ENCODE peak calls at places on chromosomes 7 and 10, in five cellular contexts. One of them, this sample, is unnamed.

GRCh38 chr10:72564596-72564995 is 61.3 kb downstream of the MICU1 start:
- DNase-seq in Right ventricle myocardium superior: no peak
- DNase-seq in hypothalamus: no peak
- DNase-seq in stimulated activated CD4-positive, alpha-beta T cell treated with anti-CD3 and anti-CD28 coated beads, Interleukin-1b, Interleukin-23, amount 100 ng/mL, for 1 hour: no peak
- DNase-seq in naive thymus-derived CD4-positive, alpha-beta T cell: no peak
- DNase-seq in this sample: no peak

GRCh38 chr10:47350671-47351640 is 2.8 kb downstream of the RBP3 start:
- DNase-seq in Right ventricle myocardium superior: no peak
- DNase-seq in hypothalamus: no peak
- DNase-seq in stimulated activated CD4-positive, alpha-beta T cell treated with anti-CD3 and anti-CD28 coated beads, Interleukin-1b, Interleukin-23, amount 100 ng/mL, for 1 hour: no peak
- DNase-seq in naive thymus-derived CD4-positive, alpha-beta T cell: no peak
- DNase-seq in this sample: no peak

GRCh38 chr10:62108768-62109430 is 159.7 kb downstream of the RTKN2 start:
- DNase-seq in Right ventricle myocardium superior: no peak
- DNase-seq in hypothalamus: no peak
- DNase-seq in stimulated activated CD4-positive, alpha-beta T cell treated with anti-CD3 and anti-CD28 coated beads, Interleukin-1b, Interleukin-23, amount 100 ng/mL, for 1 hour: no peak
- DNase-seq in naive thymus-derived CD4-positive, alpha-beta T cell: no peak
- DNase-seq in this sample: no peak

GRCh38 chr7:4271716-4272015 is 410.4 kb upstream of the FOXK1 start:
- DNase-seq in Right ventricle myocardium superior: no peak
- DNase-seq in hypothalamus: no peak
- DNase-seq in stimulated activated CD4-positive, alpha-beta T cell treated with anti-CD3 and anti-CD28 coated beads, Interleukin-1b, Interleukin-23, amount 100 ng/mL, for 1 hour: no peak
- DNase-seq in naive thymus-derived CD4-positive, alpha-beta T cell: no peak
- DNase-seq in this sample: no peak

GRCh38 chr10:102669206-102670064 is 25.2 kb downstream of the TRIM8 start:
- DNase-seq in Right ventricle myocardium superior: peak; percentile 75
- DNase-seq in hypothalamus: no peak
- DNase-seq in stimulated activated CD4-positive, alpha-beta T cell treated with anti-CD3 and anti-CD28 coated beads, Interleukin-1b, Interleukin-23, amount 100 ng/mL, for 1 hour: no peak
- DNase-seq in naive thymus-derived CD4-positive, alpha-beta T cell: no peak
- DNase-seq in this sample: peak; percentile 46

GRCh38 chr7:151311294-151311864 is 30.2 kb upstream of the NUB1 start:
- DNase-seq in Right ventricle myocardium superior: no peak
- DNase-seq in hypothalamus: no peak
- DNase-seq in stimulated activated CD4-positive, alpha-beta T cell treated with anti-CD3 and anti-CD28 coated beads, Interleukin-1b, Interleukin-23, amount 100 ng/mL, for 1 hour: no peak
- DNase-seq in naive thymus-derived CD4-positive, alpha-beta T cell: no peak
- DNase-seq in this sample: no peak

GRCh38 chr7:65983965-65984654 is 2.1 kb upstream of the GUSB start:
- DNase-seq in Right ventricle myocardium superior: no peak
- DNase-seq in hypothalamus: no peak
- DNase-seq in stimulated activated CD4-positive, alpha-beta T cell treated with anti-CD3 and anti-CD28 coated beads, Interleukin-1b, Interleukin-23, amount 100 ng/mL, for 1 hour: no peak
- DNase-seq in naive thymus-derived CD4-positive, alpha-beta T cell: no peak
- DNase-seq in this sample: no peak

GRCh38 chr10:79390551-79391229 is 43.4 kb downstream of the PPIF start:
- DNase-seq in Right ventricle myocardium superior: no peak
- DNase-seq in hypothalamus: no peak
- DNase-seq in stimulated activated CD4-positive, alpha-beta T cell treated with anti-CD3 and anti-CD28 coated beads, Interleukin-1b, Interleukin-23, amount 100 ng/mL, for 1 hour: no peak
- DNase-seq in naive thymus-derived CD4-positive, alpha-beta T cell: no peak
- DNase-seq in this sample: no peak

GRCh38 chr10:117186832-117187615 is 10.3 kb upstream of the KCNK18 start:
- DNase-seq in Right ventricle myocardium superior: no peak
- DNase-seq in hypothalamus: no peak
- DNase-seq in stimulated activated CD4-positive, alpha-beta T cell treated with anti-CD3 and anti-CD28 coated beads, Interleukin-1b, Interleukin-23, amount 100 ng/mL, for 1 hour: no peak
- DNase-seq in naive thymus-derived CD4-positive, alpha-beta T cell: no peak
- DNase-seq in this sample: no peak

GRCh38 chr10:67818323-67818722 is 19.7 kb downstream of the DNAJC12 start:
- DNase-seq in Right ventricle myocardium superior: no peak
- DNase-seq in hypothalamus: no peak
- DNase-seq in stimulated activated CD4-positive, alpha-beta T cell treated with anti-CD3 and anti-CD28 coated beads, Interleukin-1b, Interleukin-23, amount 100 ng/mL, for 1 hour: no peak
- DNase-seq in naive thymus-derived CD4-positive, alpha-beta T cell: no peak
- DNase-seq in this sample: no peak

GRCh38 chr7:11294218-11294617 is 320.5 kb downstream of the PHF14 start:
- DNase-seq in Right ventricle myocardium superior: no peak
- DNase-seq in hypothalamus: no peak
- DNase-seq in stimulated activated CD4-positive, alpha-beta T cell treated with anti-CD3 and anti-CD28 coated beads, Interleukin-1b, Interleukin-23, amount 100 ng/mL, for 1 hour: no peak
- DNase-seq in naive thymus-derived CD4-positive, alpha-beta T cell: no peak
- DNase-seq in this sample: no peak

GRCh38 chr7:136957391-136957790 is 88.9 kb downstream of the CHRM2 start:
- DNase-seq in Right ventricle myocardium superior: no peak
- DNase-seq in hypothalamus: no peak
- DNase-seq in stimulated activated CD4-positive, alpha-beta T cell treated with anti-CD3 and anti-CD28 coated beads, Interleukin-1b, Interleukin-23, amount 100 ng/mL, for 1 hour: no peak
- DNase-seq in naive thymus-derived CD4-positive, alpha-beta T cell: no peak
- DNase-seq in this sample: no peak

GRCh38 chr10:98256692-98257091 is 11.3 kb downstream of the LOXL4 start:
- DNase-seq in Right ventricle myocardium superior: no peak
- DNase-seq in hypothalamus: no peak
- DNase-seq in stimulated activated CD4-positive, alpha-beta T cell treated with anti-CD3 and anti-CD28 coated beads, Interleukin-1b, Interleukin-23, amount 100 ng/mL, for 1 hour: no peak
- DNase-seq in naive thymus-derived CD4-positive, alpha-beta T cell: no peak
- DNase-seq in this sample: no peak

GRCh38 chr7:1546274-1546908 is 9.6 kb downstream of the TMEM184A start:
- DNase-seq in Right ventricle myocardium superior: no peak
- DNase-seq in hypothalamus: no peak
- DNase-seq in stimulated activated CD4-positive, alpha-beta T cell treated with anti-CD3 and anti-CD28 coated beads, Interleukin-1b, Interleukin-23, amount 100 ng/mL, for 1 hour: no peak
- DNase-seq in naive thymus-derived CD4-positive, alpha-beta T cell: no peak
- DNase-seq in this sample: no peak

GRCh38 chr10:14023612-14024348 is 306.9 kb downstream of the FRMD4A start:
- DNase-seq in Right ventricle myocardium superior: no peak
- DNase-seq in hypothalamus: no peak
- DNase-seq in stimulated activated CD4-positive, alpha-beta T cell treated with anti-CD3 and anti-CD28 coated beads, Interleukin-1b, Interleukin-23, amount 100 ng/mL, for 1 hour: no peak
- DNase-seq in naive thymus-derived CD4-positive, alpha-beta T cell: no peak
- DNase-seq in this sample: no peak

GRCh38 chr10:71434760-71435394 is 38.2 kb downstream of the CDH23 start:
- DNase-seq in Right ventricle myocardium superior: no peak
- DNase-seq in hypothalamus: no peak
- DNase-seq in stimulated activated CD4-positive, alpha-beta T cell treated with anti-CD3 and anti-CD28 coated beads, Interleukin-1b, Interleukin-23, amount 100 ng/mL, for 1 hour: no peak
- DNase-seq in naive thymus-derived CD4-positive, alpha-beta T cell: no peak
- DNase-seq in this sample: no peak

GRCh38 chr10:123016228-123016627 is 7.4 kb downstream of the ACADSB start:
- DNase-seq in Right ventricle myocardium superior: no peak
- DNase-seq in hypothalamus: no peak
- DNase-seq in stimulated activated CD4-positive, alpha-beta T cell treated with anti-CD3 and anti-CD28 coated beads, Interleukin-1b, Interleukin-23, amount 100 ng/mL, for 1 hour: no peak
- DNase-seq in naive thymus-derived CD4-positive, alpha-beta T cell: no peak
- DNase-seq in this sample: no peak

GRCh38 chr10:67171970-67172369 is 246.1 kb downstream of the LRRTM3 start:
- DNase-seq in Right ventricle myocardium superior: no peak
- DNase-seq in hypothalamus: no peak
- DNase-seq in stimulated activated CD4-positive, alpha-beta T cell treated with anti-CD3 and anti-CD28 coated beads, Interleukin-1b, Interleukin-23, amount 100 ng/mL, for 1 hour: no peak
- DNase-seq in naive thymus-derived CD4-positive, alpha-beta T cell: no peak
- DNase-seq in this sample: no peak

GRCh38 chr10:119849031-119849789 is 23.4 kb downstream of the MCMBP start:
- DNase-seq in Right ventricle myocardium superior: no peak
- DNase-seq in hypothalamus: no peak
- DNase-seq in stimulated activated CD4-positive, alpha-beta T cell treated with anti-CD3 and anti-CD28 coated beads, Interleukin-1b, Interleukin-23, amount 100 ng/mL, for 1 hour: no peak
- DNase-seq in naive thymus-derived CD4-positive, alpha-beta T cell: no peak
- DNase-seq in this sample: no peak

GRCh38 chr7:40706829-40707228 is 572.0 kb downstream of the SUGCT start:
- DNase-seq in Right ventricle myocardium superior: no peak
- DNase-seq in hypothalamus: no peak
- DNase-seq in stimulated activated CD4-positive, alpha-beta T cell treated with anti-CD3 and anti-CD28 coated beads, Interleukin-1b, Interleukin-23, amount 100 ng/mL, for 1 hour: no peak
- DNase-seq in naive thymus-derived CD4-positive, alpha-beta T cell: no peak
- DNase-seq in this sample: no peak

GRCh38 chr10:3533296-3533695 is 251.7 kb downstream of the KLF6 start:
- DNase-seq in Right ventricle myocardium superior: no peak
- DNase-seq in hypothalamus: no peak
- DNase-seq in stimulated activated CD4-positive, alpha-beta T cell treated with anti-CD3 and anti-CD28 coated beads, Interleukin-1b, Interleukin-23, amount 100 ng/mL, for 1 hour: no peak
- DNase-seq in naive thymus-derived CD4-positive, alpha-beta T cell: no peak
- DNase-seq in this sample: no peak

GRCh38 chr10:70234668-70235447 is 1.6 kb upstream of the PPA1 start:
- DNase-seq in Right ventricle myocardium superior: no peak
- DNase-seq in hypothalamus: no peak
- DNase-seq in stimulated activated CD4-positive, alpha-beta T cell treated with anti-CD3 and anti-CD28 coated beads, Interleukin-1b, Interleukin-23, amount 100 ng/mL, for 1 hour: no peak
- DNase-seq in naive thymus-derived CD4-positive, alpha-beta T cell: no peak
- DNase-seq in this sample: no peak

GRCh38 chr7:154675560-154675959 is 327.4 kb downstream of the PAXIP1 start:
- DNase-seq in Right ventricle myocardium superior: no peak
- DNase-seq in hypothalamus: no peak
- DNase-seq in stimulated activated CD4-positive, alpha-beta T cell treated with anti-CD3 and anti-CD28 coated beads, Interleukin-1b, Interleukin-23, amount 100 ng/mL, for 1 hour: no peak
- DNase-seq in naive thymus-derived CD4-positive, alpha-beta T cell: no peak
- DNase-seq in this sample: no peak

GRCh38 chr10:25047902-25048301 is 31.5 kb downstream of the THNSL1 start:
- DNase-seq in Right ventricle myocardium superior: no peak
- DNase-seq in hypothalamus: no peak
- DNase-seq in stimulated activated CD4-positive, alpha-beta T cell treated with anti-CD3 and anti-CD28 coated beads, Interleukin-1b, Interleukin-23, amount 100 ng/mL, for 1 hour: no peak
- DNase-seq in naive thymus-derived CD4-positive, alpha-beta T cell: no peak
- DNase-seq in this sample: no peak